ENCODE peak calls at places on chromosome 6, in four cellular contexts. A is fibroblast of the aortic adventitia, Z is HFF-Myc, J is MCF 10A. U is an unnamed sample.

GRCh38 chr6:161079566-161080262 is 88.1 kb downstream of the MAP3K4 start:
- DNase-seq in A (peak), Z (no peak), J (peak), U (no peak)

GRCh38 chr6:27275025-27275956 is 27.8 kb downstream of the PRSS16 start:
- DNase-seq in A (no peak), Z (no peak), J (no peak), U (no peak)

GRCh38 chr6:45724511-45724910 is 291.1 kb downstream of the CLIC5 start:
- DNase-seq in A (peak), Z (peak), J (peak), U (no peak)

GRCh38 chr6:163175301-163175700 is 239.2 kb upstream of the QKI start:
- DNase-seq in A (no peak), Z (no peak), J (no peak), U (no peak)

GRCh38 chr6:77425676-77426075 is 37.6 kb downstream of the HTR1B start:
- DNase-seq in A (peak), Z (no peak), J (peak), U (no peak)

GRCh38 chr6:6003334-6004146 is 3.2 kb downstream of the NRN1 start:
- DNase-seq in A (no peak), Z (no peak), J (no peak), U (no peak)

GRCh38 chr6:153976921-153977693 is 61.9 kb upstream of the OPRM1 start:
- DNase-seq in A (no peak), Z (peak), J (peak), U (no peak)

GRCh38 chr6:21163110-21163837 is 430.3 kb upstream of the SOX4 start:
- DNase-seq in A (peak), Z (no peak), J (no peak), U (no peak)

GRCh38 chr6:33779895-33780294 is 9.0 kb downstream of the LEMD2 start:
- DNase-seq in A (no peak), Z (no peak), J (no peak), U (no peak)

GRCh38 chr6:127554435-127555006 is 22.5 kb upstream of the C6orf58 start:
- DNase-seq in A (peak), Z (peak), J (peak), U (no peak)
- TF ChIP-seq CTCF in A (peak), Z (peak), J (peak), U (no peak)

GRCh38 chr6:44253307-44254101 is 3.8 kb downstream of the SLC35B2 start:
- DNase-seq in A (no peak), Z (no peak), J (peak), U (peak)
- TF ChIP-seq CTCF in A (peak), Z (peak), J (peak), U (peak)

GRCh38 chr6:128327890-128328289 is 192.5 kb downstream of the PTPRK start:
- DNase-seq in A (peak), Z (no peak), J (peak), U (no peak)
- TF ChIP-seq CTCF in A (peak), Z (peak), J (peak), U (peak)

DNA sequence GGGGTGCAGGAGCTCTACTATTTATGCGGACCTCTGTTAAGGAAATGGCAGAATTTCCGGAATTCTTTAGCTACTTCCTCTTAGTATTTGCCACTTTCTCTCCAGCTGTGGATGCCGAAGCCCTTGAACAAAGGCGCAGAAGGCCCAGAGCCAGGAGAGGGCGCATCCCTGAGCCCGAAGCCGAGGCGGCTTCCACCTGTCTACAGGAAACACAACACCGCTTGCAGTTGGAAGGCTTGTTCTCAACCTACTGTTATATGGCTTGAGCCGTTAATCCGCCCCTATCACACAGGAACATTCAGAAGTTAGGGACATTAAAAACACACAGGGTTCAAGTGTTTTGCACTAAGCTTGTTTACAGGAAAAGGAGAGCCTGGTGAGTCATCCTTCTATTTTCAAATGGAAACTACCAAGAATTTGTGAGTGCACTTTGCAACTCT is 417.1 kb downstream of the BCKDHB start:
- DNase-seq in A (peak), Z (no peak), J (no peak), U (no peak)
- TF ChIP-seq CTCF in A (no peak), Z (no peak), J (no peak), U (no peak)

DNA sequence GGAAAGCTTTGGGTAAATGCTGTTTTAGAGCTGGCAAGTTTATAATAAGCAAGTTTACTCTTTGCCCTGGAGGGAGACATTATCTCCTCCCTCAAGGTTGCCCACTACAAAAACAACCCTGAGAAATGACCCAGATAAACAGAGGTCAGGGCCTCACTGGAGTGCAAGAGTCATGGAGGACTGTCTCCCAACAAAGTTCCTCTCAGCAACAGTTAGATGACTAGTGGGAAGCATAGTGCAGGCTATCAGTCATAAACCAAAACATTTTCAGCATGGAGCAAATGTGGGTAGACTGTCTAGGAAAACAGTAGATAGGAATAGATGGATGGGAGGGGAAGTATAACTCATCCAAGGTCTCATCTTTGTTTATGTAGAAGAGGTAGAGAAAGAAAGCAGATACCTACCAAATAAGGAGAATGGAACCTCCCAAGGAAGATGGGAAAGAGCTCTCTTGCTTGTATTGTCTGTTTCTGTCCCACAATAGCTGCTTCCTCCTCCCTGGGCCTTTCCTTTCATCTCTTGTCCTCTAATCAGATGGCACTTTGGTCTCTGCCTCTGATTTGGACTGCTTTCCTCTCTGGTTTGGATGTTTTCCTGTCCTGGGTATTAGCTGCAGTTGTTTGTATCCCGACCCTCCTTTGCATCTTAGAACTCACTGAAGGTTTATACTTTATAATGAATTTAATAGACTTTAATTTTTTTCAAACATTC is 95.4 kb downstream of the WASF1 start:
- DNase-seq in A (no peak), Z (no peak), J (no peak), U (no peak)
- TF ChIP-seq CTCF in A (no peak), Z (no peak), J (no peak), U (no peak)

GRCh38 chr6:132484680-132485018 is 28.3 kb downstream of the STX7 start:
- DNase-seq in A (no peak), Z (no peak), J (no peak), U (no peak)

GRCh38 chr6:132490024-132490423 is 22.9 kb downstream of the STX7 start:
- DNase-seq in A (peak), Z (no peak), J (no peak), U (no peak)

GRCh38 chr6:132489376-132489775 is 23.5 kb downstream of the STX7 start:
- DNase-seq in A (no peak), Z (no peak), J (no peak), U (no peak)

GRCh38 chr6:132490478-132491204 is 22.3 kb downstream of the STX7 start:
- DNase-seq in A (peak), Z (no peak), J (no peak), U (no peak)

GRCh38 chr6:132487762-132488161 is 25.2 kb downstream of the STX7 start:
- DNase-seq in A (no peak), Z (no peak), J (no peak), U (no peak)
- TF ChIP-seq CTCF in A (no peak), Z (no peak), J (no peak), U (no peak)